ENCODE peak calls at places on chromosomes 1 and 21, in five cellular contexts. Y is Daoy, O is kidney epithelial cell, S is B cell, R is T-helper 1 cell. I is an unnamed sample.

GRCh38 chr21:44850905-44851657 is 22.4 kb downstream of the PTTG1IP start:
- DNase-seq in Y (no peak), O (no peak), S (no peak), R (no peak), I (no peak)

GRCh38 chr1:9166289-9167235 is 37.7 kb upstream of the GPR157 start:
- DNase-seq in Y (peak), O (peak), S (no peak), R (no peak), I (peak)

GRCh38 chr1:115118596-115118995 is 29.3 kb upstream of the TSPAN2 start:
- DNase-seq in Y (no peak), O (no peak), S (no peak), R (no peak), I (peak)

GRCh38 chr1:6336946-6337622 is 56.5 kb downstream of the ACOT7 start:
- DNase-seq in Y (no peak), O (no peak), S (no peak), R (no peak), I (no peak)

GRCh38 chr1:221620437-221621384 is 121.2 kb downstream of the DUSP10 start:
- DNase-seq in Y (no peak), O (no peak), S (no peak), R (no peak), I (peak)

GRCh38 chr1:97038410-97038809 is 316.8 kb downstream of the PTBP2 start:
- DNase-seq in Y (no peak), O (no peak), S (no peak), R (no peak), I (no peak)

GRCh38 chr1:166950156-166950555 is 25.2 kb downstream of the ILDR2 start:
- DNase-seq in Y (no peak), O (no peak), S (no peak), R (no peak), I (no peak)

GRCh38 chr1:101854271-101854670 is 142.5 kb downstream of the OLFM3 start:
- DNase-seq in Y (no peak), O (no peak), S (no peak), R (no peak), I (no peak)

GRCh38 chr1:59261537-59261936 is 35.4 kb upstream of the FGGY start:
- DNase-seq in Y (no peak), O (no peak), S (no peak), R (no peak), I (no peak)

GRCh38 chr1:226428348-226429050 is 20.6 kb upstream of the PARP1 start:
- DNase-seq in Y (no peak), O (no peak), S (no peak), R (no peak), I (no peak)

GRCh38 chr1:10691740-10692125 is 104.7 kb downstream of the CASZ1 start:
- DNase-seq in Y (no peak), O (no peak), S (no peak), R (no peak), I (peak)

GRCh38 chr1:167288390-167289062 is 67.8 kb downstream of the POU2F1 start:
- DNase-seq in Y (no peak), O (no peak), S (no peak), R (no peak), I (peak)

GRCh38 chr1:112083487-112083886 is 94.0 kb upstream of the KCND3 start:
- DNase-seq in Y (no peak), O (no peak), S (no peak), R (no peak), I (no peak)

GRCh38 chr1:207867136-207868081 is 43.5 kb downstream of the CD34 start:
- DNase-seq in Y (no peak), O (no peak), S (no peak), R (no peak), I (peak)

GRCh38 chr1:26833432-26834405 is 7.2 kb downstream of the ZDHHC18 start:
- DNase-seq in Y (peak), O (no peak), S (peak), R (peak), I (no peak)

GRCh38 chr1:91673603-91674002 is 173.0 kb downstream of the CDC7 start:
- DNase-seq in Y (no peak), O (peak), S (no peak), R (no peak), I (peak)